ENCODE peak calls at places on chromosomes 1 and 21, in four cellular contexts. One of them, this sample, is unnamed.

GRCh38 chr1:210089848-210090247 is 142.7 kb upstream of the SERTAD4 start:
- DNase-seq in GM12878: no peak
- DNase-seq in K562: peak; percentile 17
- DNase-seq in HL-60: no peak
- DNase-seq in this sample: no peak

GRCh38 chr1:221184131-221184794 is 305.0 kb downstream of the HLX start:
- DNase-seq in GM12878: no peak
- DNase-seq in K562: no peak
- DNase-seq in HL-60: no peak
- DNase-seq in this sample: no peak

GRCh38 chr21:36732217-36732616 is 33.3 kb downstream of the SIM2 start:
- DNase-seq in GM12878: no peak
- DNase-seq in K562: peak; percentile 40
- DNase-seq in HL-60: no peak
- DNase-seq in this sample: no peak

GRCh38 chr1:177256153-177256814 is 85.5 kb downstream of the BRINP2 start:
- DNase-seq in GM12878: no peak
- DNase-seq in K562: peak; percentile 45
- DNase-seq in HL-60: no peak
- DNase-seq in this sample: peak; percentile 20

GRCh38 chr1:228975238-228975929 is 240.1 kb downstream of the RHOU start:
- DNase-seq in GM12878: no peak
- DNase-seq in K562: no peak
- DNase-seq in HL-60: no peak
- DNase-seq in this sample: no peak

GRCh38 chr1:157086299-157086698 is 13.3 kb downstream of the ETV3L start:
- DNase-seq in GM12878: no peak
- DNase-seq in K562: no peak
- DNase-seq in HL-60: no peak
- DNase-seq in this sample: no peak

GRCh38 chr21:41766883-41767605 is at the start of gene RIPK4:
- DNase-seq in GM12878: peak; percentile 19
- DNase-seq in K562: no peak
- DNase-seq in HL-60: no peak
- DNase-seq in this sample: peak; percentile 70

GRCh38 chr1:164310166-164310565 is 248.8 kb upstream of the PBX1 start:
- DNase-seq in GM12878: no peak
- DNase-seq in K562: no peak
- DNase-seq in HL-60: no peak
- DNase-seq in this sample: no peak

GRCh38 chr1:29470087-29470787 is 233.9 kb downstream of the PTPRU start:
- DNase-seq in GM12878: no peak
- DNase-seq in K562: no peak
- DNase-seq in HL-60: no peak
- DNase-seq in this sample: no peak

GRCh38 chr1:6448749-6449631 is 17.0 kb downstream of the TNFRSF25 start:
- DNase-seq in GM12878: no peak
- DNase-seq in K562: peak; percentile 57
- DNase-seq in HL-60: no peak
- DNase-seq in this sample: no peak

GRCh38 chr1:101025283-101025679 is 303 bp downstream of the DPH5 start:
- DNase-seq in GM12878: peak; percentile 23
- DNase-seq in K562: peak; percentile 35
- DNase-seq in HL-60: peak; percentile 12
- DNase-seq in this sample: no peak
- TF ChIP-seq SPI1 in GM12878: no peak
- TF ChIP-seq SPI1 in K562: no peak
- TF ChIP-seq SPI1 in HL-60: no peak
- TF ChIP-seq SPI1 in this sample: no peak

GRCh38 chr1:90344963-90345730 is 350.2 kb downstream of the ZNF326 start:
- DNase-seq in GM12878: no peak
- DNase-seq in K562: no peak
- DNase-seq in HL-60: no peak
- DNase-seq in this sample: no peak
- TF ChIP-seq SPI1 in GM12878: no peak
- TF ChIP-seq SPI1 in K562: no peak
- TF ChIP-seq SPI1 in HL-60: no peak
- TF ChIP-seq SPI1 in this sample: no peak

GRCh38 chr1:183432548-183432875 is 14.3 kb upstream of the NMNAT2 start:
- DNase-seq in GM12878: no peak
- DNase-seq in K562: no peak
- DNase-seq in HL-60: no peak
- DNase-seq in this sample: no peak
- TF ChIP-seq SPI1 in GM12878: no peak
- TF ChIP-seq SPI1 in K562: no peak
- TF ChIP-seq SPI1 in HL-60: no peak
- TF ChIP-seq SPI1 in this sample: no peak

DNA sequence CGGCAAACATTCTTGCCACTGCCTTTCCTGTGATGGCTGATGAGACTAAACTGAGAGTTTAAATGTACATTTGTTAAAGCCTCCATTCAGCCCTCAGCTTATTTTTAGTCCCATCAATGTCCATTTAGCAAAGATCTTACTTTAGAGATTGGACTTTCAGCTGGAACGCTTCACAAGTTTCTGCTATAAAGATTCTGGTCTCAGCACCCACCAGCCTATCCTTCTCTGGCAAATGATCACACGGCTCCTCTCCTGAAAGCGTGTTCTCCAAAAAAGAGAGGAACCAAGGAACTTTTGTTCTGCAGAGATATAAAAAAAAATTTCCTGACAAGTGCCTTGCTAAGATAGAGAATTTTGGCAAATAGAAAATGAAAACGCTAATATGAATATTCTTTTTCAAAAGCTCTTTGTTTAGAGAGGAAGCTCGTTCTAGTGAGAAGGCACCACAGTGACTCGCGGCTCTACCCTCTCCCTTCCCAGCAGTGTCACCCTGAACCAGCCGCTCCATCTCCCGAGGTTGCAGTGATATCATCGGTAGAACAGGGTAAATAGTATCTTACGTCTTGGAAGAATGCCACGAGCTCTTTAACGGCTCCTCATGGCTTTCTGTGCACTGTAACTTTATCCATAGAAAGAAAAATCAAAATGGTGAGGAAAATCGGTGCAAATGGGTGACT is 200.2 kb downstream of the APP start:
- DNase-seq in GM12878: no peak
- DNase-seq in K562: no peak
- DNase-seq in HL-60: no peak
- DNase-seq in this sample: no peak
- TF ChIP-seq SPI1 in GM12878: no peak
- TF ChIP-seq SPI1 in K562: no peak
- TF ChIP-seq SPI1 in HL-60: no peak
- TF ChIP-seq SPI1 in this sample: no peak

GRCh38 chr1:86517336-86517735 is 29.5 kb upstream of the CLCA4 start:
- DNase-seq in GM12878: no peak
- DNase-seq in K562: no peak
- DNase-seq in HL-60: no peak
- DNase-seq in this sample: no peak

GRCh38 chr1:86521522-86521891 is 25.4 kb upstream of the CLCA4 start:
- DNase-seq in GM12878: no peak
- DNase-seq in K562: no peak
- DNase-seq in HL-60: no peak
- DNase-seq in this sample: no peak

GRCh38 chr1:86520789-86521521 is 25.9 kb upstream of the CLCA4 start:
- DNase-seq in GM12878: no peak
- DNase-seq in K562: no peak
- DNase-seq in HL-60: no peak
- DNase-seq in this sample: no peak

GRCh38 chr1:86516366-86516765 is 30.5 kb upstream of the CLCA4 start:
- DNase-seq in GM12878: no peak
- DNase-seq in K562: no peak
- DNase-seq in HL-60: no peak
- DNase-seq in this sample: no peak

GRCh38 chr1:86515597-86515996 is 31.3 kb upstream of the CLCA4 start:
- DNase-seq in GM12878: no peak
- DNase-seq in K562: peak; percentile 34
- DNase-seq in HL-60: no peak
- DNase-seq in this sample: no peak
- TF ChIP-seq SPI1 in GM12878: no peak
- TF ChIP-seq SPI1 in K562: no peak
- TF ChIP-seq SPI1 in HL-60: no peak
- TF ChIP-seq SPI1 in this sample: no peak

GRCh38 chr1:113763651-113764050 is 4.4 kb upstream of the PHTF1 start:
- DNase-seq in GM12878: no peak
- DNase-seq in K562: no peak
- DNase-seq in HL-60: no peak
- DNase-seq in this sample: no peak

GRCh38 chr1:113768916-113769598 is 9.8 kb upstream of the PHTF1 start:
- DNase-seq in GM12878: no peak
- DNase-seq in K562: no peak
- DNase-seq in HL-60: no peak
- DNase-seq in this sample: no peak

GRCh38 chr1:113761937-113762336 is 2.7 kb upstream of the PHTF1 start:
- DNase-seq in GM12878: no peak
- DNase-seq in K562: no peak
- DNase-seq in HL-60: no peak
- DNase-seq in this sample: no peak

GRCh38 chr1:113769599-113769970 is 10.3 kb upstream of the PHTF1 start:
- DNase-seq in GM12878: no peak
- DNase-seq in K562: no peak
- DNase-seq in HL-60: no peak
- DNase-seq in this sample: no peak

GRCh38 chr1:113765306-113765705 is 6.0 kb upstream of the PHTF1 start:
- DNase-seq in GM12878: no peak
- DNase-seq in K562: no peak
- DNase-seq in HL-60: no peak
- DNase-seq in this sample: no peak
- TF ChIP-seq SPI1 in GM12878: no peak
- TF ChIP-seq SPI1 in K562: no peak
- TF ChIP-seq SPI1 in HL-60: no peak
- TF ChIP-seq SPI1 in this sample: no peak

GRCh38 chr1:193062698-193063463 is 3.5 kb downstream of the RO60 start:
- DNase-seq in GM12878: no peak
- DNase-seq in K562: no peak
- DNase-seq in HL-60: no peak
- DNase-seq in this sample: no peak
- TF ChIP-seq SPI1 in GM12878: no peak
- TF ChIP-seq SPI1 in K562: no peak
- TF ChIP-seq SPI1 in HL-60: no peak
- TF ChIP-seq SPI1 in this sample: no peak

DNA sequence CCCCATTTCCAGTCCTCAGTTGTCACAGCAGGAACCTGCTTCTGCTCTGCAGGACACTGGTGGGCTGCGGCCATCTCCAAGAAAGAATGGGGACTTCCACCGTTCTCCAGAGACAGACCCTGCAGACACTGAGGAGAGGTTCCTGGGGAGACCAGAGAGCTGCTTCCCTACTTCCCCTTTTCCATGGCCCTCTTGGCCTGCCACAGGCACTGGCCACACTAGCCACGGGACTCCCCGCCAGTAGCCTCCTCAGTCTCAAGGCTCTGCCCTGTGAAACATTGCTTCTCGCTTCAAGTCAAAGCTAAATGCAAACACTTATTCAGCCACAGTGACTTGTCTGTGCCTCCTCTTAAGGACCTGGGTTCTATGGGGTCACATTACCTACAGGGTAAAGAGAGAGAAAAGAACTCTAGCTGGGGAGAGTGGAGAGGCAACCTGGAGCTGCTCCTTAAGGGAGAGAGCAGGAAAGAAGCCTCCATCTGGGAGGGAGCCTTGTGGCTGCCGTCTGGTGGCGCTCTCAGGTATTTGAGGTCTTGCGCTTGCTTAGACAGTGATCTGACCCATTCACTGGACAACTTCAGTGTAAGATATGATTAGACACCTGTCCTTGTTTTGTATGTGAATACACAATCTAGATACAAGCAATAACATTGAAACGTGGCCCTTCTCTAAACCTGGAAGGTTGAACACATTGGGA is 5.4 kb upstream of the SLAMF8 start:
- DNase-seq in GM12878: no peak
- DNase-seq in K562: peak; percentile 73
- DNase-seq in HL-60: no peak
- DNase-seq in this sample: no peak
- TF ChIP-seq SPI1 in GM12878: no peak
- TF ChIP-seq SPI1 in K562: peak; percentile 51
- TF ChIP-seq SPI1 in HL-60: peak; percentile 10
- TF ChIP-seq SPI1 in this sample: no peak

GRCh38 chr1:78227705-78228260 is 182.0 kb downstream of the GIPC2 start:
- DNase-seq in GM12878: no peak
- DNase-seq in K562: no peak
- DNase-seq in HL-60: no peak
- DNase-seq in this sample: no peak
- TF ChIP-seq SPI1 in GM12878: no peak
- TF ChIP-seq SPI1 in K562: no peak
- TF ChIP-seq SPI1 in HL-60: no peak
- TF ChIP-seq SPI1 in this sample: no peak